ENCODE peak calls at places on chromosomes 7 and 10, in ten cellular contexts. B is activated B cell treated with CpG ODN at 0.5 μM for 24 hours, I is fibroblast of mammary gland, R is AG09309, Z is cardiac fibroblast, U is body of pancreas, J is colonic mucosa, N is HFF-Myc, T is OCI-LY7, P is heart left ventricle. A is an unnamed sample.

GRCh38 chr7:143389316-143390097 is 8.4 kb downstream of the ZYX start:
- DNase-seq in Z (no peak), N (no peak), I (peak; percentile 45), U (no peak), R (no peak), J (no peak), T (no peak), B (no peak), P (no peak), A (no peak)

GRCh38 chr10:123402656-123403055 is 248.5 kb downstream of the BUB3 start:
- DNase-seq in P (no peak), T (peak; percentile 96), N (no peak), R (no peak), I (no peak), U (no peak), Z (no peak), B (no peak), J (no peak), A (no peak)

GRCh38 chr10:72134785-72135765 is 46.7 kb upstream of the SPOCK2 start:
- DNase-seq in Z (no peak), P (no peak), I (no peak), B (no peak), T (peak; percentile 38), R (no peak), U (no peak), J (no peak), N (no peak), A (no peak)

GRCh38 chr7:39651262-39651661 is 27.9 kb downstream of the RALA start:
- DNase-seq in I (peak; percentile 57), J (no peak), T (no peak), Z (peak; percentile 54), U (no peak), P (no peak), B (no peak), R (peak; percentile 28), N (peak; percentile 20), A (no peak)

GRCh38 chr10:93437000-93437945 is 44.9 kb downstream of the MYOF start:
- DNase-seq in T (no peak), U (peak; percentile 80), Z (peak; percentile 99), J (no peak), R (peak; percentile 97), N (peak; percentile 96), B (no peak), P (no peak), I (peak; percentile 99), A (peak; percentile 96)

GRCh38 chr7:4613855-4614548 is 68.1 kb upstream of the FOXK1 start:
- DNase-seq in J (no peak), R (peak; percentile 64), T (no peak), Z (peak; percentile 81), I (peak; percentile 81), B (no peak), U (peak; percentile 18), N (no peak), P (peak; percentile 49), A (no peak)

GRCh38 chr7:37921340-37921805 is 933 bp downstream of the EPDR1 start:
- DNase-seq in I (peak; percentile 43), T (no peak), B (no peak), R (no peak), J (peak; percentile 38), Z (no peak), P (peak; percentile 59), U (peak; percentile 62), N (no peak), A (no peak)

GRCh38 chr10:3873728-3874461 is 88.9 kb upstream of the KLF6 start:
- DNase-seq in J (no peak), P (no peak), N (no peak), B (no peak), R (no peak), U (peak; percentile 73), T (peak; percentile 89), Z (peak; percentile 85), I (peak; percentile 75), A (no peak)

GRCh38 chr7:108247646-108248045 is 117.5 kb upstream of the LAMB4 start:
- DNase-seq in J (no peak), T (no peak), B (no peak), I (no peak), P (no peak), Z (peak; percentile 45), U (no peak), R (no peak), N (no peak), A (no peak)

GRCh38 chr10:32446701-32447406 is 914 bp downstream of the CCDC7 start:
- DNase-seq in U (no peak), J (peak; percentile 28), P (no peak), R (no peak), T (peak; percentile 19), B (no peak), N (no peak), I (peak; percentile 57), Z (peak; percentile 54), A (peak; percentile 34)

GRCh38 chr10:125151824-125152634 is 8.3 kb downstream of the CTBP2 start:
- DNase-seq in Z (no peak), R (no peak), N (no peak), P (no peak), U (peak; percentile 54), B (no peak), T (no peak), I (no peak), J (peak; percentile 89), A (no peak)

GRCh38 chr10:101244321-101245050 is 15.2 kb upstream of the LBX1 start:
- DNase-seq in N (peak; percentile 40), T (no peak), R (no peak), J (no peak), P (no peak), I (peak; percentile 93), U (no peak), Z (peak; percentile 60), B (no peak), A (peak; percentile 20)

GRCh38 chr10:47336387-47337134 is 11.6 kb upstream of the RBP3 start:
- DNase-seq in B (no peak), T (no peak), N (no peak), I (no peak), Z (no peak), P (no peak), J (no peak), U (no peak), R (no peak), A (no peak)

GRCh38 chr7:28570970-28571288 is 158.6 kb downstream of the CREB5 start:
- DNase-seq in B (no peak), T (no peak), R (no peak), Z (no peak), P (no peak), U (no peak), N (no peak), J (no peak), I (peak; percentile 65), A (peak; percentile 40)

GRCh38 chr10:11476035-11476434 is 135.4 kb downstream of the USP6NL start:
- DNase-seq in J (no peak), N (no peak), R (no peak), Z (no peak), I (peak; percentile 6), U (no peak), P (no peak), B (no peak), T (no peak), A (no peak)

GRCh38 chr10:74417397-74417796 is 266.4 kb downstream of the ADK start:
- DNase-seq in I (no peak), U (no peak), N (no peak), R (no peak), T (no peak), P (no peak), Z (no peak), J (no peak), B (no peak), A (no peak)

GRCh38 chr7:44964384-44964830 is 14.4 kb downstream of the MYO1G start:
- DNase-seq in N (no peak), I (peak; percentile 30), R (no peak), J (no peak), B (no peak), P (no peak), T (no peak), U (no peak), Z (no peak), A (no peak)
- TF ChIP-seq CTCF in N (peak; percentile 58), I (peak; percentile 41), R (peak; percentile 43), J (no peak), B (no peak), P (no peak), T (peak; percentile 63), U (no peak), Z (peak; percentile 46), A (peak; percentile 32)

GRCh38 chr7:732094-732541 is 5.0 kb upstream of the PRKAR1B start:
- DNase-seq in U (peak; percentile 88), P (peak; percentile 76), Z (peak; percentile 55), N (no peak), T (no peak), B (no peak), J (peak; percentile 86), R (no peak), I (no peak), A (peak; percentile 72)
- TF ChIP-seq CTCF in U (peak; percentile 40), P (no peak), Z (no peak), N (no peak), T (no peak), B (no peak), J (peak; percentile 27), R (peak; percentile 4), I (no peak), A (peak; percentile 30)

DNA sequence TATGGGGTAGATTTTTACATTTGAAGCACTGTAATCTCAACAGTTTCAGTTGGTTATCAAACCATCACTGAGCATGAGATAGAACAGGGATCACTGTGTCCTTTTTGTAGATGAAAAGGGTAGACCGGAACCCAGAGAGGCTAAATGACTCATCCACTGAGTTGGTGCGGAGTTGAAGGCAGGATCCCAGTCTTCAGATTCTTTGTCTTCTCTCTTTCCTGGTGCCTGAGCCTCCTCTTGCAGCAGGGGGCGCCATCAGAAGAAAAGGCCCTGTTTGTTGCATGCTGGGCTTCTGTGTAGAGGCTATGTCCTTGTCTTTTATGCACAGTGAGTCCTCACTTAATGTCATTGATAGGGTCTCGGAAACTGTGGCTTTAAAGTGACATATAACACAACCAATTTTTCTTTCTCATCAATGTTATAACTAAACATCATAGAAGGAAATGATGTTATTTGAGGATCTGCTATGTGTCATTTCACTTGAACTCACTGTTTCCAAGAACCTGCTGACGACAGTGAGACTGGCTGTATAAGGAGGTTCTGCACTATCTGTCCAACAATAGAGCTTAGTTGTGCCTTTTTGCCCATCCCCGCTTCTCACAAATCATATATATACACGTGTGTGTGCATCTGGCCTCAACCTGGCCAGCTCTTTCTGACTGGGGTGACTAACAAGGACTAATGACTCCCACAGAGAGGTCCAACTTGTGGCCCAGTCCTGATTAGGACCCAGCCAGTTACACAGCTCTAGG is 14.3 kb downstream of the ZNF282 start:
- DNase-seq in P (no peak), R (no peak), N (peak; percentile 17), I (peak; percentile 81), U (peak; percentile 24), B (no peak), Z (peak; percentile 69), T (peak; percentile 49), J (peak; percentile 51), A (peak; percentile 70)
- TF ChIP-seq CTCF in P (no peak), R (peak; percentile 70), N (peak; percentile 84), I (peak; percentile 85), U (peak; percentile 23), B (no peak), Z (peak; percentile 85), T (peak; percentile 89), J (peak; percentile 43), A (peak; percentile 34)

GRCh38 chr7:18239212-18239611 is 211.6 kb upstream of the PRPS1L1 start:
- DNase-seq in U (no peak), N (no peak), B (no peak), Z (no peak), R (no peak), I (no peak), J (no peak), T (no peak), P (no peak), A (no peak)

GRCh38 chr7:18235819-18236218 is 208.2 kb upstream of the PRPS1L1 start:
- DNase-seq in B (no peak), U (no peak), N (no peak), J (no peak), R (no peak), Z (no peak), P (no peak), T (no peak), I (no peak), A (no peak)

GRCh38 chr7:18241543-18242231 is 214.0 kb upstream of the PRPS1L1 start:
- DNase-seq in T (no peak), Z (no peak), R (no peak), I (no peak), P (no peak), U (no peak), N (no peak), J (no peak), B (no peak), A (no peak)
- TF ChIP-seq CTCF in T (no peak), Z (no peak), R (no peak), I (no peak), P (no peak), U (no peak), N (no peak), J (no peak), B (no peak), A (no peak)

A was measured in MCF 10A.